ENCODE peak calls at places on chromosomes 11 and 22, in four cellular contexts. P, V, O and J are unnamed samples.

GRCh38 chr22:18979957-18980356 is 43.9 kb upstream of the PRODH start:
- DNase-seq in P (no peak), V (no peak), O (no peak), J (no peak)

GRCh38 chr11:115170133-115170815 is 333.9 kb downstream of the CADM1 start:
- DNase-seq in P (no peak), V (no peak), O (no peak), J (no peak)

GRCh38 chr11:43904737-43905515 is 24.3 kb downstream of the ALKBH3 start:
- DNase-seq in P (no peak), V (no peak), O (peak; percentile 25), J (no peak)

GRCh38 chr22:49084203-49084602 is 743.5 kb downstream of the BRD1 start:
- DNase-seq in P (no peak), V (peak; percentile 74), O (no peak), J (no peak)

GRCh38 chr11:33290319-33290718 is 33.1 kb downstream of the HIPK3 start:
- DNase-seq in P (no peak), V (no peak), O (no peak), J (no peak)

GRCh38 chr11:65468874-65469333 is 29.9 kb upstream of the MALAT1 start:
- DNase-seq in P (no peak), V (peak; percentile 28), O (no peak), J (no peak)

GRCh38 chr11:67398661-67399563 is 2.7 kb downstream of the PPP1CA start:
- DNase-seq in P (no peak), V (no peak), O (no peak), J (no peak)

GRCh38 chr11:114785820-114786219 is 107.5 kb downstream of the NXPE2 start:
- DNase-seq in P (no peak), V (no peak), O (no peak), J (no peak)

GRCh38 chr11:132559371-132560036 is 972.8 kb downstream of the OPCML start:
- DNase-seq in P (no peak), V (no peak), O (no peak), J (no peak)

GRCh38 chr22:50206599-50206998 is 5.8 kb downstream of the SELENOO start:
- DNase-seq in P (no peak), V (no peak), O (no peak), J (no peak)

GRCh38 chr11:43145653-43146052 is 166.1 kb upstream of the API5 start:
- DNase-seq in P (no peak), V (no peak), O (no peak), J (no peak)

GRCh38 chr22:17213976-17214375 is 5.3 kb downstream of the ADA2 start:
- DNase-seq in P (no peak), V (peak; percentile 21), O (no peak), J (no peak)

GRCh38 chr11:58905716-58906547 is 33.4 kb upstream of the GLYATL1 start:
- DNase-seq in P (no peak), V (no peak), O (peak; percentile 73), J (peak; percentile 62)

GRCh38 chr11:3732671-3733070 is 61.5 kb upstream of the CHRNA10 start:
- DNase-seq in P (no peak), V (no peak), O (no peak), J (no peak)

GRCh38 chr11:64787526-64788320 is 9.4 kb upstream of the SF1 start:
- DNase-seq in P (no peak), V (peak; percentile 31), O (no peak), J (no peak)